ENCODE peak calls at places on chromosome 16, in four cellular contexts. One of them, this sample, is unnamed.

GRCh38 chr16:50742521-50743150 is 750 bp downstream of the CYLD start:
- DNase-seq in K562: peak
- DNase-seq in GM12878: no peak
- DNase-seq in HepG2: no peak
- DNase-seq in this sample: peak

GRCh38 chr16:11105038-11105903 is 150.7 kb downstream of the SOCS1 start:
- DNase-seq in K562: peak
- DNase-seq in GM12878: peak
- DNase-seq in HepG2: peak
- DNase-seq in this sample: no peak

GRCh38 chr16:77212736-77213541 is 13.7 kb downstream of the SYCE1L start:
- DNase-seq in K562: peak
- DNase-seq in GM12878: no peak
- DNase-seq in HepG2: no peak
- DNase-seq in this sample: peak

GRCh38 chr16:16915771-16916170 is 536.8 kb downstream of the NPIPA7 start:
- DNase-seq in K562: no peak
- DNase-seq in GM12878: no peak
- DNase-seq in HepG2: no peak
- DNase-seq in this sample: no peak

GRCh38 chr16:85935957-85936760 is 37.2 kb downstream of the IRF8 start:
- DNase-seq in K562: no peak
- DNase-seq in GM12878: peak
- DNase-seq in HepG2: no peak
- DNase-seq in this sample: no peak

GRCh38 chr16:27726621-27727275 is 176.8 kb downstream of the KATNIP start:
- DNase-seq in K562: no peak
- DNase-seq in GM12878: no peak
- DNase-seq in HepG2: no peak
- DNase-seq in this sample: no peak

GRCh38 chr16:28538733-28539596 is at the start of gene NUPR1:
- DNase-seq in K562: no peak
- DNase-seq in GM12878: no peak
- DNase-seq in HepG2: peak
- DNase-seq in this sample: peak

GRCh38 chr16:27579086-27579980 is 29.4 kb downstream of the KATNIP start:
- DNase-seq in K562: no peak
- DNase-seq in GM12878: no peak
- DNase-seq in HepG2: peak
- DNase-seq in this sample: no peak

GRCh38 chr16:89050119-89050867 is 43.4 kb upstream of the ACSF3 start:
- DNase-seq in K562: no peak
- DNase-seq in GM12878: no peak
- DNase-seq in HepG2: no peak
- DNase-seq in this sample: no peak

GRCh38 chr16:9966569-9967157 is 215.6 kb downstream of the GRIN2A start:
- DNase-seq in K562: no peak
- DNase-seq in GM12878: peak
- DNase-seq in HepG2: peak
- DNase-seq in this sample: no peak

GRCh38 chr16:57107324-57107922 is 15.0 kb downstream of the CPNE2 start:
- DNase-seq in K562: no peak
- DNase-seq in GM12878: no peak
- DNase-seq in HepG2: no peak
- DNase-seq in this sample: no peak

GRCh38 chr16:54453863-54454262 is 167.3 kb upstream of the IRX3 start:
- DNase-seq in K562: no peak
- DNase-seq in GM12878: no peak
- DNase-seq in HepG2: no peak
- DNase-seq in this sample: no peak

GRCh38 chr16:15493416-15494181 is 59.2 kb downstream of the BMERB1 start:
- DNase-seq in K562: no peak
- DNase-seq in GM12878: no peak
- DNase-seq in HepG2: no peak
- DNase-seq in this sample: no peak

GRCh38 chr16:3890091-3890490 is 9.6 kb upstream of the CREBBP start:
- DNase-seq in K562: no peak
- DNase-seq in GM12878: no peak
- DNase-seq in HepG2: no peak
- DNase-seq in this sample: no peak

GRCh38 chr16:50634090-50634489 is 47.0 kb downstream of the SNX20 start:
- DNase-seq in K562: no peak
- DNase-seq in GM12878: no peak
- DNase-seq in HepG2: no peak
- DNase-seq in this sample: no peak

GRCh38 chr16:30523768-30524574 is 2.4 kb downstream of the ZNF768 start:
- DNase-seq in K562: no peak
- DNase-seq in GM12878: no peak
- DNase-seq in HepG2: no peak
- DNase-seq in this sample: no peak

GRCh38 chr16:8920676-8921625 is 38.8 kb downstream of the LITAFD start:
- DNase-seq in K562: no peak
- DNase-seq in GM12878: no peak
- DNase-seq in HepG2: no peak
- DNase-seq in this sample: no peak

GRCh38 chr16:86818701-86819522 is 240.6 kb downstream of the FOXL1 start:
- DNase-seq in K562: peak
- DNase-seq in GM12878: no peak
- DNase-seq in HepG2: no peak
- DNase-seq in this sample: no peak

GRCh38 chr16:7185689-7186088 is 147.0 kb upstream of the RBFOX1 start:
- DNase-seq in K562: peak
- DNase-seq in GM12878: no peak
- DNase-seq in HepG2: peak
- DNase-seq in this sample: no peak

GRCh38 chr16:21611546-21612384 is 12.4 kb downstream of the METTL9 start:
- DNase-seq in K562: peak
- DNase-seq in GM12878: no peak
- DNase-seq in HepG2: no peak
- DNase-seq in this sample: no peak

GRCh38 chr16:30903002-30903401 is 6.6 kb downstream of the CTF1 start:
- DNase-seq in K562: peak
- DNase-seq in GM12878: no peak
- DNase-seq in HepG2: no peak
- DNase-seq in this sample: no peak

GRCh38 chr16:1691276-1691675 is 13.2 kb downstream of the JPT2 start:
- DNase-seq in K562: no peak
- DNase-seq in GM12878: no peak
- DNase-seq in HepG2: no peak
- DNase-seq in this sample: no peak

GRCh38 chr16:29022196-29022595 is 37.3 kb downstream of the LAT start:
- DNase-seq in K562: no peak
- DNase-seq in GM12878: no peak
- DNase-seq in HepG2: no peak
- DNase-seq in this sample: no peak

GRCh38 chr16:12639044-12639443 is 164.6 kb downstream of the CPPED1 start:
- DNase-seq in K562: peak
- DNase-seq in GM12878: no peak
- DNase-seq in HepG2: peak
- DNase-seq in this sample: no peak

GRCh38 chr16:85554791-85555548 is 58.2 kb upstream of the GSE1 start:
- DNase-seq in K562: peak
- DNase-seq in GM12878: no peak
- DNase-seq in HepG2: no peak
- DNase-seq in this sample: peak

GRCh38 chr16:31093132-31093703 is 1.4 kb downstream of the VKORC1 start:
- DNase-seq in K562: peak
- DNase-seq in GM12878: no peak
- DNase-seq in HepG2: peak
- DNase-seq in this sample: peak

GRCh38 chr16:54342966-54343365 is 56.4 kb upstream of the IRX3 start:
- DNase-seq in K562: no peak
- DNase-seq in GM12878: no peak
- DNase-seq in HepG2: no peak
- DNase-seq in this sample: no peak

GRCh38 chr16:52649870-52650269 is 102.9 kb upstream of the TOX3 start:
- DNase-seq in K562: no peak
- DNase-seq in GM12878: no peak
- DNase-seq in HepG2: peak
- DNase-seq in this sample: no peak

DNA sequence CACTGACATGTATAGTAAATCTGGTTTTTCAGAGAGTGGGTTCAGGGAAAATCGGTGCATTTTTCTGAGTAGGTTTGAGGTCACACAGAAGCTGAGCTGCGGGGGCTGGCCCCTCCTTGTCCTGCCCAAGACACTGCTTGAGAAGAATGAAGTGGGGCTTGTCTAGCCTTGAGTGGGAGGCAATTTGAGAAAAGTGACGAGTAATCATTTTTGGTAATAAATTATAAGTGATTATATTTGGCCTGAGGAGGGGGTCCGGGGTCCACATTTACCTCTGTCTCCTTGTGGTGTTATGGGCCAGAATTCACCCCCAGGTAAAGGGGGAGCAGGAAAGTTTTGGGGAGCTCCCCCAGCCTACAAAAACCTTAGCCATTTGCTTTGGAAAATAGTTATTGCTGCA is 28.1 kb downstream of the WFDC1 start:
- DNase-seq in K562: no peak
- DNase-seq in GM12878: no peak
- DNase-seq in HepG2: no peak
- DNase-seq in this sample: no peak
- TF ChIP-seq BHLHE40 in K562: no peak
- TF ChIP-seq BHLHE40 in GM12878: no peak
- TF ChIP-seq BHLHE40 in HepG2: no peak
- TF ChIP-seq BHLHE40 in this sample: no peak

DNA sequence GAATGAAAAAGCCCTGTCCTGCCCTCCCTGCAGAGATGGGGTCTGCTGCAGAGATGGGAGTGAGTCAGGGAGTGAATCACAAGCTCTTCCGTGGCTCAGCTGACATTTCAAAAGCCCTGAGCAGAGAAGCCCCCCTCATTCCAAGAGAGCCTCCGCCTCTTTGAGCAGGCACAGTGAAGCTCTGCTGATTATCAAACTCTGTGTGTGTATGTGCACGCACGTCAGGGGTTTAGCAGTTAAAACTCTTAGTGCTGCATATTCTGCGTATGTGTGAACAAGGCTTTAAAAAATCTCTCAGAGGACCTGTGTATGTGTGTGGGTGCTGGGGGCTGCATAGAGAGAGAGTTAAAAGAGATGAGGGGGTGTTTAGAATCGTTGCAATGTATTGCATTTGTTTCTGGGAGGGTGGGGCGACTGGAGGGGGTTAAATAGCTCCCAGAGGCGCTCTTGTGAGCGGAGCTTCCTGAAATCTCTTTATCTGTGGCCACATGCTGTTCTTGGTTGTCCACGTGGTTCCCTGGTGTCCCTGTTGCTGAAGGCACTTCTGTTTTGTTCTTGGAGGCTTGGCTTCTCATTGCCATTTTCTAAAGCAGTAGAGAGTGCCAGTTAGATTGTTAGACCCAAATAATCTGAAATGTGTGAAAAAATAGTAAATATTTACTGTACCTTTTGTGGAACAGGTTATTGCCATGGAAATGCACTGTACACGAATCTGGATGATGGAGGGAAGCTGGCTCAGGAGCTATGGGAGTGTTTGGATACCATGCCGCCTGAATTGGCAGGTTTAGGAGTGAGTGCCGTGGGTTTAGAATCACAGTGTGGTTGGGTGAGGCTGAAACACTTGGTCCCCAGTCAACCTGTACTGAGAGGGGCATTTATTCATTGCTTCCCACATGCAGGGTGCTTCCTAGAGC is 116.6 kb downstream of the PRKCB start:
- DNase-seq in K562: peak
- DNase-seq in GM12878: no peak
- DNase-seq in HepG2: no peak
- DNase-seq in this sample: no peak
- TF ChIP-seq FOXM1 in K562: no peak
- TF ChIP-seq FOXM1 in GM12878: no peak
- TF ChIP-seq FOXM1 in HepG2: no peak
- TF ChIP-seq FOXM1 in this sample: no peak

GRCh38 chr16:23401142-23401541 is 51.8 kb downstream of the COG7 start:
- DNase-seq in K562: no peak
- DNase-seq in GM12878: no peak
- DNase-seq in HepG2: no peak
- DNase-seq in this sample: no peak
- TF ChIP-seq BHLHE40 in K562: no peak
- TF ChIP-seq BHLHE40 in GM12878: no peak
- TF ChIP-seq BHLHE40 in HepG2: no peak
- TF ChIP-seq BHLHE40 in this sample: no peak

DNA sequence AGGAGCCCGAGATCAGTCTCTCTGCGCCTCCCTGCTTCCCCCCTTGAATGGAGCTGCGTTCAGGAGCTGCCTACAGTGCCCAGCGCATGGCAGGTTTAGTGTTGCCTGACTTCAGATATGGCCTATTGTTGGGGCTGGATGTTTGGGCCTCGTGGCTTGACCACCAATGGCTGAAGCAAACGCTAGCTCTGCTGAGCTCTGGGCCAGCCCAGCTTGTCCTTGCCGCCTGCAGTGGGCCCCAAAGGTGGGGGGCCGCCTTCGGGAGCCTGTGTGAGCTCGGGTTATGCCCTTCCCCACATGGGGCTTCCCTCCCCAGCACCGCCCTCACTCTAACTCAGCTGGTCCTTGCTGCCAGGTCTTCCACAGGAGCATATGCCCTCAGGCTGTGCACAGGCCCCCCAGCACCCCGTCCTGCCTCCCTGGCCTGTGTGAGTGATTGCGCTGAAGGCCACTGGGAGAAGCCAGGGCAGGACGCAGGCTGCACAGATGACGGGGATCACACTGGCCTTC is 2.0 kb upstream of the METTL26 start:
- DNase-seq in K562: no peak
- DNase-seq in GM12878: no peak
- DNase-seq in HepG2: no peak
- DNase-seq in this sample: no peak
- TF ChIP-seq FOXM1 in K562: no peak
- TF ChIP-seq FOXM1 in GM12878: no peak
- TF ChIP-seq FOXM1 in HepG2: no peak
- TF ChIP-seq FOXM1 in this sample: no peak

GRCh38 chr16:67302882-67303434 is 23.6 kb downstream of the KCTD19 start:
- DNase-seq in K562: peak
- DNase-seq in GM12878: no peak
- DNase-seq in HepG2: no peak
- DNase-seq in this sample: no peak

GRCh38 chr16:67304006-67304405 is 22.5 kb downstream of the KCTD19 start:
- DNase-seq in K562: no peak
- DNase-seq in GM12878: no peak
- DNase-seq in HepG2: no peak
- DNase-seq in this sample: no peak

GRCh38 chr16:67299269-67299668 is 19.9 kb downstream of the PLEKHG4 start:
- DNase-seq in K562: no peak
- DNase-seq in GM12878: no peak
- DNase-seq in HepG2: no peak
- DNase-seq in this sample: no peak

GRCh38 chr16:67302076-67302475 is 22.7 kb downstream of the PLEKHG4 start:
- DNase-seq in K562: no peak
- DNase-seq in GM12878: no peak
- DNase-seq in HepG2: no peak
- DNase-seq in this sample: no peak

GRCh38 chr16:67301080-67301757 is 21.9 kb downstream of the PLEKHG4 start:
- DNase-seq in K562: no peak
- DNase-seq in GM12878: no peak
- DNase-seq in HepG2: no peak
- DNase-seq in this sample: no peak
- TF ChIP-seq BHLHE40 in K562: no peak
- TF ChIP-seq BHLHE40 in GM12878: no peak
- TF ChIP-seq BHLHE40 in HepG2: no peak
- TF ChIP-seq BHLHE40 in this sample: no peak